ENCODE peak calls at places on chromosome 6, in five cellular contexts. Y is spleen, U is stomach, X is ovary, L is Peyer's patch. C is an unnamed sample.

GRCh38 chr6:16481680-16482079 is 243.3 kb downstream of the GMPR start:
- DNase-seq in Y (no peak), U (no peak), X (no peak), L (no peak), C (no peak)

GRCh38 chr6:56357616-56358373 is 110.4 kb upstream of the COL21A1 start:
- DNase-seq in Y (no peak), U (no peak), X (no peak), L (no peak), C (no peak)

GRCh38 chr6:89984926-89985743 is 90.9 kb downstream of the GJA10 start:
- DNase-seq in Y (peak; percentile 83), U (no peak), X (no peak), L (no peak), C (peak; percentile 60)

GRCh38 chr6:33824461-33825154 is 20.8 kb upstream of the MLN start:
- DNase-seq in Y (no peak), U (peak; percentile 32), X (peak; percentile 65), L (no peak), C (peak; percentile 21)

GRCh38 chr6:1856381-1856780 is 246.7 kb downstream of the FOXC1 start:
- DNase-seq in Y (no peak), U (no peak), X (no peak), L (peak; percentile 37), C (no peak)

GRCh38 chr6:130975325-130975724 is 87.7 kb downstream of the EPB41L2 start:
- DNase-seq in Y (no peak), U (no peak), X (no peak), L (no peak), C (no peak)

GRCh38 chr6:125114248-125114858 is 39.2 kb upstream of the TPD52L1 start:
- DNase-seq in Y (no peak), U (peak; percentile 68), X (peak; percentile 49), L (no peak), C (peak; percentile 45)

GRCh38 chr6:71473908-71474307 is 185.3 kb downstream of the OGFRL1 start:
- DNase-seq in Y (no peak), U (no peak), X (no peak), L (no peak), C (no peak)

GRCh38 chr6:71028236-71028876 is 71.5 kb upstream of the B3GAT2 start:
- DNase-seq in Y (no peak), U (no peak), X (no peak), L (no peak), C (no peak)

GRCh38 chr6:152184573-152185157 is 377.2 kb downstream of the ESR1 start:
- DNase-seq in Y (no peak), U (no peak), X (no peak), L (no peak), C (no peak)

GRCh38 chr6:107822154-107823046 is 1.7 kb downstream of the SCML4 start:
- DNase-seq in Y (no peak), U (no peak), X (no peak), L (peak; percentile 49), C (no peak)

GRCh38 chr6:3013486-3013885 is 13.8 kb downstream of the NQO2 start:
- DNase-seq in Y (peak; percentile 91), U (peak; percentile 38), X (no peak), L (no peak), C (no peak)

GRCh38 chr6:27019651-27020552 is 227.6 kb upstream of the PRSS16 start:
- DNase-seq in Y (peak; percentile 84), U (peak; percentile 76), X (peak; percentile 87), L (peak; percentile 20), C (peak; percentile 92)
- TF ChIP-seq POLR2A in Y (no peak), U (no peak), X (peak; percentile 63), L (peak; percentile 11), C (peak; percentile 99)

GRCh38 chr6:53359088-53359842 is 10.5 kb upstream of the ELOVL5 start:
- DNase-seq in Y (peak; percentile 99), U (peak; percentile 86), X (peak; percentile 97), L (peak; percentile 94), C (peak; percentile 99)
- TF ChIP-seq POLR2A in Y (peak; percentile 79), U (no peak), X (peak; percentile 68), L (peak; percentile 68), C (peak; percentile 82)

GRCh38 chr6:29727637-29728036 is 4.4 kb downstream of the HLA-F start:
- DNase-seq in Y (no peak), U (no peak), X (no peak), L (no peak), C (no peak)

GRCh38 chr6:29724937-29725869 is 2.0 kb downstream of the HLA-F start:
- DNase-seq in Y (no peak), U (no peak), X (no peak), L (no peak), C (no peak)

GRCh38 chr6:29723666-29724588 is 693 bp downstream of the HLA-F start:
- DNase-seq in Y (peak; percentile 91), U (peak; percentile 67), X (peak; percentile 69), L (peak; percentile 71), C (peak; percentile 27)

GRCh38 chr6:29726795-29727194 is 3.6 kb downstream of the HLA-F start:
- DNase-seq in Y (no peak), U (no peak), X (no peak), L (no peak), C (no peak)

DNA sequence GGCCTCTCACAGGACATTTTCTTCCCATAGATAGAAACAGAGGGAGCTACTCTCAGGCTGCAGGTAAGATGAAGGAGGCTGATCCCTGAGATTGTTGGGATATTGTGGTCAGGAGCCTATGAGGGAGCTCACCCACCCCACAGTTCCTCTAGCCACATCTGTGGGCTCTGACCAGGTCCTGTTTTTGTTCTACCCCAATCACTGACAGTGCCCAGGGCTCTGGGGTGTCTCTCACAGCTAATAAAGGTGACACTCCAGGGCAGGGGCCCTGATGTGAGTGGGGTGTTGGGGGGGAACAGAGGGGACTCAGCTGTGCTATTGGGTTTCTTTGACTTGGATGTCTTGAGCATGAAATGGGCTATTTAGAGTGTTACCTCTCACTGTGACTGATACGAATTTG is 2.7 kb downstream of the HLA-F start:
- DNase-seq in Y (no peak), U (no peak), X (no peak), L (no peak), C (no peak)
- TF ChIP-seq POLR2A in Y (no peak), U (no peak), X (no peak), L (no peak), C (no peak)

GRCh38 chr6:158630944-158631616 is 13.5 kb downstream of the DYNLT1 start:
- DNase-seq in Y (no peak), U (peak; percentile 81), X (peak; percentile 80), L (no peak), C (no peak)

GRCh38 chr6:158634695-158635426 is 9.7 kb downstream of the DYNLT1 start:
- DNase-seq in Y (no peak), U (peak; percentile 16), X (no peak), L (no peak), C (no peak)

GRCh38 chr6:158629376-158630221 is 14.9 kb downstream of the DYNLT1 start:
- DNase-seq in Y (no peak), U (peak; percentile 39), X (no peak), L (no peak), C (no peak)

GRCh38 chr6:158633127-158633526 is 11.4 kb downstream of the DYNLT1 start:
- DNase-seq in Y (no peak), U (peak; percentile 15), X (peak; percentile 25), L (no peak), C (no peak)

DNA sequence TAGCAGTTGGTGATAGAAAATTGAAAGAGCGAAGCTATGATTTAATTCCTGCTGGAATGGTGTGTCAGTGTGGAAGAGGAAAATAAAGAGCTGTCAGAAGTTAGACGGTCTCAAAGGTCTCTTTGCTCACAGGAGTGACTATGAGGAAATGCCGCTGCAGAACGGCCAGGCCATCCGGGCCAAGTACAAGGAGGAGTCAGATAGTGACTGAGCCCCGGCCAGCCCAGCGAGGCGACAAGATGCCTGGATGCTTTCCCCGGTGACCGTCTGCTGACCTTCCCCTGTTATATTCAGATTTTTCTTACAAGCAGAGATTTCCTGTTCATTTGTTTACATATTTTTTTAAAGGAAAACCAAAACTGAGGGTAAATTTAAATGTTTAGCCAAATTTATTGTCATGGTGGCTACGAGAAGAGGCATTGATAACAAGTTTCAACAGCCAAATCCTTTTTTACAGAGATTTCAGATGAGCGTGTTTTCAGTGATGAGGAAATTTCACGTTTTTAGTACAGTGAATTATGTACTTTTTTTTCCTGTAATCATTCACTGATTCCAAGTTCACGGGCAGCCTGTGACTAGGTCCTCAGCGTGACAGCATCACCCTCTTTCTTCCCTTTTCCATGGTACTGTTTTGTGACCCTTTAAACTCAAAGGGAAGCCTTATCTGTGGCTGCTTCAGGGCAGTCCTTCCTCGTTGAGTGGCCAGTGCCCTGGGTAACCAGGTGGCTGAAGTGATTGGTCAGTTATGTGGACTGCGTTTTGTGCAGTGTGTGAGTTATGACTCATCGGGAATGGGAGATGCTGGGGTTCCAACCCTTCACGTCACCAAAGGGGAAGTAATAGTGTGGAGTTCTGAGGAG is 12.6 kb downstream of the DYNLT1 start:
- DNase-seq in Y (no peak), U (peak; percentile 74), X (peak; percentile 69), L (no peak), C (peak; percentile 80)
- TF ChIP-seq POLR2A in Y (no peak), U (no peak), X (no peak), L (peak; percentile 60), C (no peak)

GRCh38 chr6:27158316-27158643 is 89.2 kb upstream of the PRSS16 start:
- DNase-seq in Y (no peak), U (no peak), X (no peak), L (no peak), C (no peak)
- TF ChIP-seq POLR2A in Y (no peak), U (no peak), X (no peak), L (no peak), C (no peak)

GRCh38 chr6:118650500-118651281 is 700 bp downstream of the CEP85L start:
- DNase-seq in Y (peak; percentile 89), U (peak; percentile 44), X (peak; percentile 70), L (peak; percentile 40), C (peak; percentile 61)
- TF ChIP-seq POLR2A in Y (no peak), U (no peak), X (peak; percentile 42), L (no peak), C (no peak)

GRCh38 chr6:28693033-28693750 is 167.5 kb downstream of the GPX5 start:
- DNase-seq in Y (no peak), U (no peak), X (no peak), L (no peak), C (no peak)

GRCh38 chr6:28695671-28696537 is 170.2 kb downstream of the GPX5 start:
- DNase-seq in Y (no peak), U (no peak), X (no peak), L (no peak), C (no peak)

GRCh38 chr6:28693751-28694443 is 168.2 kb downstream of the GPX5 start:
- DNase-seq in Y (no peak), U (no peak), X (no peak), L (no peak), C (no peak)
- TF ChIP-seq POLR2A in Y (no peak), U (no peak), X (no peak), L (no peak), C (no peak)

GRCh38 chr6:158819977-158820632 is 937 bp upstream of the EZR start:
- DNase-seq in Y (no peak), U (no peak), X (no peak), L (no peak), C (peak; percentile 51)

GRCh38 chr6:158817298-158818007 is 1.7 kb downstream of the EZR start:
- DNase-seq in Y (peak; percentile 83), U (peak; percentile 83), X (peak; percentile 59), L (peak; percentile 64), C (peak; percentile 95)

GRCh38 chr6:158818580-158819212 is 472 bp downstream of the EZR start:
- DNase-seq in Y (peak; percentile 94), U (peak; percentile 74), X (peak; percentile 79), L (peak; percentile 51), C (peak; percentile 63)

GRCh38 chr6:158818008-158818579 is 1.1 kb downstream of the EZR start:
- DNase-seq in Y (peak; percentile 96), U (peak; percentile 89), X (peak; percentile 85), L (peak; percentile 84), C (peak; percentile 87)

GRCh38 chr6:158819213-158819976 is at the start of gene EZR:
- DNase-seq in Y (peak; percentile 96), U (peak; percentile 86), X (peak; percentile 89), L (peak; percentile 91), C (peak; percentile 97)
- TF ChIP-seq POLR2A in Y (peak; percentile 62), U (no peak), X (peak; percentile 56), L (peak; percentile 77), C (peak; percentile 77)